ENCODE peak calls at places on chromosome 13, in five cellular contexts. M is neuronal stem cell, R is IMR-90, L is transverse colon, E is heart left ventricle. U is an unnamed sample. For H3K4me1, the result is how much of the 10 kb centered on the place peaks cover.

GRCh38 chr13:45367358-45367757 is 26.4 kb upstream of the TPT1 start:
- DNase-seq in M (no peak), R (peak), L (peak), E (no peak), U (peak)

GRCh38 chr13:94079876-94080275 is 399.6 kb downstream of the DCT start:
- DNase-seq in M (no peak), R (peak), L (no peak), E (no peak), U (no peak)

GRCh38 chr13:114033541-114034315 is 59.9 kb upstream of the C13orf46 start:
- DNase-seq in M (no peak), R (no peak), L (no peak), E (no peak), U (no peak)

GRCh38 chr13:78241278-78241919 is 322.8 kb upstream of the EDNRB start:
- DNase-seq in M (peak), R (peak), L (peak), E (peak), U (peak)

GRCh38 chr13:98298599-98298998 is 121.5 kb upstream of the RNF113B start:
- DNase-seq in M (no peak), R (no peak), L (no peak), E (no peak), U (no peak)

GRCh38 chr13:75495938-75496337 is 14.0 kb upstream of the TBC1D4 start:
- DNase-seq in M (no peak), R (peak), L (no peak), E (no peak), U (no peak)

GRCh38 chr13:98099627-98100026 is 43.3 kb upstream of the FARP1 start:
- DNase-seq in M (no peak), R (no peak), L (no peak), E (no peak), U (no peak)

GRCh38 chr13:84491952-84492351 is 609.7 kb upstream of the SLITRK1 start:
- DNase-seq in M (no peak), R (no peak), L (no peak), E (no peak), U (no peak)

GRCh38 chr13:92460479-92460878 is 766.1 kb upstream of the GPC6 start:
- DNase-seq in M (no peak), R (no peak), L (no peak), E (no peak), U (no peak)

GRCh38 chr13:93875527-93875926 is 604.0 kb downstream of the DCT start:
- DNase-seq in M (no peak), R (peak), L (no peak), E (no peak), U (no peak)

GRCh38 chr13:42656136-42656535 is 82.2 kb downstream of the TNFSF11 start:
- DNase-seq in M (peak), R (no peak), L (no peak), E (no peak), U (no peak)

GRCh38 chr13:48686810-48687209 is 33.1 kb downstream of the CYSLTR2 start:
- DNase-seq in M (no peak), R (no peak), L (no peak), E (no peak), U (no peak)

DNA sequence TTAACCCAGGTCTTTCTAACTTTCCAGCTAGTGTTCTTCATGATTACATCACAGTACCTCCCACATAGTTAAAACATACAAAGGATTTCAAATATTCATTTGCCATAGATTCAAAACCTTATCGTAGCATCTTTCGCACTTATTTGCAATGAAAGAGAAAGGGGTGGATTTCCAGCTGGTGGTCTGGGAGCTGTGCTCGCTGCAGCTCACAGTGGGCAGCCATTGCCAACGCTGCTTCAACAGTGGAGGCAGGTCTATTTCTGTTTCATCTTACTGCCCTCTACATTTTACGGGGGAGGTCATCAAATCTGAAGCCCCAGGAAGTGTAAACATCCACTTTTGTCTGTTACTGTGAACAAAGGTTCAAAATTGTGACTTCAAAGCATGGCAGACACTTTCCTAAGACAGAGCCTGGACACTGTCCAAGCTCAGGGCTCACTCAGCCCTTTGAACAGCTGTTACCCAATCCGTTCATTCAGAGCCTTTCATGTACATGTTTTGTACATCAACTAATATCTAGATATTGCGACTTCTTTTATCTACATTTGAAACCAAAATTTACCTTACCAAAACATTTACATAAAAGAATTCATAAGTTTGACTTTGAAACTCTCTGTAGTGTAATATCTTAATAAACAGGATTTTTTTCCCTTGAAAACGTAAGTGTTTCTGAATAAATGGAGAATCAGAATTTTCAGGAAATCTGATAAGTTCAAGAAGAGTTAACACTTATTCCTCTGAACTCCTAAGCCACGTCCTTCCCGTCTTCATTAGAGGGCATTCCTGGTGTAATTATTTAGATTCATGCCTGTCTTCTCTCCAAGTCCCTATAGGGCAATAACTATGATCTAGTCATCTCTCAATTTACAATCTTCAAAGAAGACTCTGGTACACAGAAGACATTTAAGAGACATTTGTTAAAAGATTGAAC is 25.1 kb downstream of the STARD13 start:
- DNase-seq in M (no peak), R (peak), L (no peak), E (no peak), U (no peak)
- H3K27ac ChIP-seq in M (no peak), R (peak), L (peak), E (peak), U (peak)

GRCh38 chr13:109758937-109759480 is 27.4 kb downstream of the IRS2 start:
- DNase-seq in M (no peak), R (no peak), L (no peak), E (no peak), U (no peak)

GRCh38 chr13:109759609-109760008 is 26.8 kb downstream of the IRS2 start:
- DNase-seq in M (no peak), R (no peak), L (no peak), E (no peak), U (no peak)

GRCh38 chr13:109755551-109755950 is 30.8 kb downstream of the IRS2 start:
- DNase-seq in M (no peak), R (no peak), L (no peak), E (no peak), U (no peak)

GRCh38 chr13:109756778-109757177 is 29.6 kb downstream of the IRS2 start:
- DNase-seq in M (no peak), R (no peak), L (no peak), E (no peak), U (no peak)

GRCh38 chr13:109755997-109756396 is 30.4 kb downstream of the IRS2 start:
- DNase-seq in M (no peak), R (no peak), L (no peak), E (no peak), U (no peak)
- H3K4me1 ChIP-seq in M (under half), R (under half), L (under half), E (under half), U (under half)

GRCh38 chr13:100549316-100549715 is 39.3 kb downstream of the GGACT start:
- DNase-seq in M (no peak), R (no peak), L (no peak), E (no peak), U (no peak)
- H3K27ac ChIP-seq in M (no peak), R (no peak), L (no peak), E (no peak), U (no peak)

GRCh38 chr13:27933580-27934328 is 14.0 kb downstream of the PDX1 start:
- DNase-seq in M (no peak), R (no peak), L (no peak), E (no peak), U (no peak)
- H3K4me1 ChIP-seq in M (under half), R (under half), L (under half), E (under half), U (under half)

GRCh38 chr13:74289861-74290260 is 155.7 kb upstream of the KLF12 start:
- DNase-seq in M (no peak), R (no peak), L (no peak), E (no peak), U (no peak)
- H3K27ac ChIP-seq in M (no peak), R (no peak), L (peak), E (no peak), U (no peak)

GRCh38 chr13:111503905-111504695 is 183.7 kb downstream of the TEX29 start:
- DNase-seq in M (no peak), R (no peak), L (no peak), E (no peak), U (no peak)
- H3K4me1 ChIP-seq in M (under half), R (under half), L (under half), E (under half), U (under half)

U was measured in lower lobe of right lung.